ENCODE peak calls at places on chromosomes 16 and 17, in ten cellular contexts. Y is esophagus muscularis mucosa, R is transverse colon, Z is tibial nerve, T is ovary, L is SK-N-SH, V is suprapubic skin, K is A549, P is H1, F is upper lobe of left lung. C is an unnamed sample.

GRCh38 chr16:77002644-77003043 is 188.3 kb upstream of the MON1B start:
- DNase-seq in Y (no peak), P (no peak), K (no peak), T (no peak), F (no peak), V (no peak), R (no peak), L (no peak), Z (no peak), C (no peak)

GRCh38 chr16:67029249-67030096 is 524 bp downstream of the CBFB start:
- DNase-seq in R (peak; percentile 69), P (no peak), Y (no peak), L (peak; percentile 75), F (peak; percentile 78), K (peak; percentile 45), T (peak; percentile 68), Z (peak; percentile 29), V (peak; percentile 84), C (peak; percentile 66)

GRCh38 chr17:7704601-7705268 is at the start of gene EFNB3:
- DNase-seq in K (peak; percentile 38), L (peak; percentile 93), R (no peak), Y (no peak), P (no peak), V (no peak), F (no peak), Z (no peak), T (no peak), C (no peak)

GRCh38 chr16:3732171-3732570 is 14.8 kb upstream of the TRAP1 start:
- DNase-seq in Z (no peak), P (no peak), F (no peak), Y (no peak), L (no peak), V (no peak), R (no peak), K (no peak), T (peak; percentile 13), C (no peak)

GRCh38 chr17:79510071-79510470 is 100.8 kb downstream of the RBFOX3 start:
- DNase-seq in T (no peak), L (no peak), F (no peak), Z (no peak), V (no peak), Y (no peak), K (no peak), P (no peak), R (no peak), C (no peak)

GRCh38 chr16:56370185-56370584 is 55.2 kb downstream of the AMFR start:
- DNase-seq in T (no peak), R (no peak), Z (no peak), K (no peak), F (no peak), P (no peak), V (no peak), L (peak; percentile 63), Y (peak; percentile 68), C (no peak)

GRCh38 chr17:4740584-4740983 is 856 bp upstream of the CXCL16 start:
- DNase-seq in P (no peak), K (no peak), V (no peak), Z (no peak), L (no peak), T (no peak), F (no peak), R (no peak), Y (no peak), C (no peak)

GRCh38 chr17:19365499-19365817 is 2.9 kb upstream of the B9D1 start:
- DNase-seq in Y (no peak), R (no peak), Z (no peak), L (no peak), T (no peak), V (no peak), P (no peak), F (no peak), K (no peak), C (no peak)

GRCh38 chr16:12340151-12340733 is 363.7 kb downstream of the SNX29 start:
- DNase-seq in L (no peak), Z (peak; percentile 18), F (no peak), V (no peak), K (peak; percentile 51), R (peak; percentile 46), Y (no peak), P (no peak), T (no peak), C (peak; percentile 41)

GRCh38 chr16:15607700-15608396 is 35.1 kb downstream of the MARF1 start:
- DNase-seq in R (no peak), L (no peak), Z (peak; percentile 66), T (no peak), V (no peak), Y (no peak), F (peak; percentile 71), P (no peak), K (no peak), C (no peak)

GRCh38 chr17:46842835-46843234 is 8.5 kb upstream of the WNT9B start:
- DNase-seq in L (no peak), F (no peak), R (no peak), Z (no peak), V (no peak), K (peak; percentile 49), Y (no peak), T (no peak), P (no peak), C (no peak)

GRCh38 chr16:14003119-14003570 is 68.0 kb upstream of the MRTFB start:
- DNase-seq in Y (no peak), L (peak; percentile 81), Z (no peak), R (peak; percentile 29), K (no peak), V (peak; percentile 89), F (peak; percentile 63), T (peak; percentile 45), P (peak; percentile 66), C (no peak)

GRCh38 chr17:54269886-54270285 is 447.2 kb downstream of the KIF2B start:
- DNase-seq in V (no peak), K (no peak), P (no peak), Z (no peak), L (no peak), R (no peak), T (no peak), F (no peak), Y (no peak), C (no peak)

DNA sequence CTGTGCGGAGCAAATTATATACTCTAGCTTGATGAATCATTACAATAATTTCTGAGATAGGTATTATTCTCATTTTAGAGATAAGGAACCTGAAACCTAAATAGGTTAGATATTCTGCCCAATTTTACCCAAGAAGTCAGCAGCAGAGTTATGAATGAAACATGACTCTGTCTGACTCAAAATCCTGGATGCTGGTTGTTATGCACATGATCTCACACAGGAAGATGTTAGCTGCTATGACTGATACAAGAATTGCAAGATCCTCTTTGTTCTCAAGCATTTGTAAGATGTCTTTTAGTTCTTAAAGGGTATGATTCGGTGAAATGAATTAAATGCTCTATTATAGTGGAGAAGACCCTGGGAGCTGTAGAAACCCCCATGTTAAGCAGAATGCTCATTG is 447.8 kb downstream of the KIF2B start:
- DNase-seq in L (no peak), F (no peak), P (no peak), T (no peak), V (no peak), Y (no peak), K (no peak), R (no peak), Z (no peak), C (no peak)
- TF ChIP-seq EP300 in L (no peak), F (no peak), P (no peak), T (no peak), V (no peak), Y (no peak), K (no peak), R (no peak), Z (no peak), C (no peak)

GRCh38 chr16:10362077-10362863 is 23.6 kb upstream of the ATF7IP2 start:
- DNase-seq in F (no peak), V (no peak), R (no peak), P (no peak), Z (no peak), T (no peak), K (no peak), L (no peak), Y (no peak), C (no peak)
- TF ChIP-seq EP300 in F (no peak), V (no peak), R (no peak), P (no peak), Z (no peak), T (no peak), K (no peak), L (no peak), Y (no peak), C (no peak)

GRCh38 chr17:29045026-29045425 is 2.1 kb downstream of the PIPOX start:
- DNase-seq in T (no peak), Y (no peak), L (no peak), K (no peak), V (no peak), F (no peak), P (no peak), Z (no peak), R (no peak), C (no peak)

GRCh38 chr17:29045734-29046133 is 2.8 kb downstream of the PIPOX start:
- DNase-seq in K (no peak), P (no peak), R (no peak), Y (no peak), F (no peak), V (no peak), T (no peak), Z (no peak), L (no peak), C (no peak)

GRCh38 chr17:29042026-29042678 is 789 bp upstream of the PIPOX start:
- DNase-seq in F (no peak), K (no peak), T (no peak), L (no peak), Y (no peak), V (no peak), P (no peak), Z (no peak), R (no peak), C (no peak)

GRCh38 chr17:29042679-29043538 is at the start of gene PIPOX:
- DNase-seq in T (no peak), L (peak; percentile 76), R (peak; percentile 15), Z (no peak), F (peak; percentile 37), V (no peak), K (peak; percentile 17), Y (no peak), P (peak; percentile 94), C (no peak)

GRCh38 chr17:29043539-29044165 is 711 bp downstream of the PIPOX start:
- DNase-seq in P (no peak), Z (no peak), Y (no peak), L (no peak), T (no peak), K (no peak), F (no peak), R (no peak), V (no peak), C (no peak)
- TF ChIP-seq EP300 in P (no peak), Z (peak; percentile 35), Y (no peak), L (no peak), T (no peak), K (no peak), F (no peak), R (no peak), V (no peak), C (no peak)

DNA sequence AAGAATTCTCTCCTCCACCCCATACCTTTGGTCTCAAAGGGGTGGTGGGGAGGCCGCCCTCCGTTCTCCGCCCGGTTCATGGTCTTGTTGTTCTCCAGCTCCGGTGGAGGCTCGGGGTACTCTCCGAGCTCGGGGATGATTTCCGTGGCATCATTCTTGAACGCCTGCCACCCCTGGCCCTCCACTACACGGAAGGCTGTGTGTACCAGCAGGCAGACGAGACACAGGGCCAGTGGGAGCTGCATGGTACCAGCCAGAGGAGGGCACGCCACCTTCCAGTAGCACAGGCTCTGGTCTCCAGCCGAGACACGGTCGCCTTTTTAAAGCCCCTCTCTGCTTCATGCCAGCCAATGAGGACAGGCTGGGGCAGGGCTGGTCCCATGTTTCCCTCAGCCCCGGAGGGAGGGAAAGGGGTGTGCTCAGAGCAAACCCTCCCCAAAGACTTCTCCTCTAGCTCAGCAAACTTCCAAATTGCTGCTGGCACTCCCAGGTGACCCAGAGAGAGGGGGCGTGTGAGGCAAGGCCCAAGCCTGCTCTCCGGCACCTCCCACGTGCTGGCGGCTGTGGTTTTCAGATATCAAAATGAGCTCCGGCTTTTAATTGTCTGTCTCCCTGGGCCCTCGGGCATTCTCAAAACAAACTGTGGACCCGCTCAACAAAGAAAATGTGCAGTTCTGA is at the start of gene SOST:
- DNase-seq in P (no peak), K (no peak), V (no peak), F (no peak), Z (no peak), R (no peak), Y (no peak), L (no peak), T (no peak), C (no peak)
- TF ChIP-seq EP300 in P (no peak), K (no peak), V (no peak), F (no peak), Z (no peak), R (no peak), Y (no peak), L (no peak), T (no peak), C (no peak)